ENCODE peak calls at places on chromosome 18, in four cellular contexts. One of them, this sample, is unnamed. For H3K4me1, the result is how much of the 10 kb centered on the place peaks cover.

GRCh38 chr18:47490882-47491281 is 239.4 kb upstream of the SKOR2 start:
- DNase-seq in uterus: no peak
- DNase-seq in upper lobe of right lung: no peak
- DNase-seq in colonic mucosa: no peak
- DNase-seq in this sample: no peak

GRCh38 chr18:58042826-58043362 is 1.1 kb upstream of the NEDD4L start:
- DNase-seq in uterus: no peak
- DNase-seq in upper lobe of right lung: no peak
- DNase-seq in colonic mucosa: no peak
- DNase-seq in this sample: no peak

GRCh38 chr18:67216846-67217245 is 299.7 kb downstream of the DSEL start:
- DNase-seq in upper lobe of right lung: no peak
- DNase-seq in uterus: no peak
- DNase-seq in colonic mucosa: no peak
- DNase-seq in this sample: no peak

GRCh38 chr18:3451166-3451988 is 1.4 kb downstream of the TGIF1 start:
- DNase-seq in upper lobe of right lung: peak
- DNase-seq in uterus: peak
- DNase-seq in colonic mucosa: peak
- DNase-seq in this sample: peak

GRCh38 chr18:75207298-75208054 is 1.5 kb downstream of the PTGR3 start:
- DNase-seq in uterus: no peak
- DNase-seq in colonic mucosa: no peak
- DNase-seq in upper lobe of right lung: no peak
- DNase-seq in this sample: no peak

GRCh38 chr18:69858897-69859296 is 88.8 kb downstream of the CD226 start:
- DNase-seq in upper lobe of right lung: no peak
- DNase-seq in colonic mucosa: no peak
- DNase-seq in uterus: no peak
- DNase-seq in this sample: no peak

GRCh38 chr18:31070206-31070605 is 27.7 kb upstream of the DSC3 start:
- DNase-seq in uterus: no peak
- DNase-seq in colonic mucosa: no peak
- DNase-seq in upper lobe of right lung: no peak
- DNase-seq in this sample: no peak

GRCh38 chr18:78986018-78986481 is 6.4 kb downstream of the SALL3 start:
- DNase-seq in uterus: no peak
- DNase-seq in upper lobe of right lung: no peak
- DNase-seq in colonic mucosa: no peak
- DNase-seq in this sample: no peak

GRCh38 chr18:23487738-23488625 is 15.3 kb upstream of the RMC1 start:
- DNase-seq in colonic mucosa: peak
- DNase-seq in upper lobe of right lung: peak
- DNase-seq in uterus: no peak
- DNase-seq in this sample: no peak

GRCh38 chr18:11849845-11850747 is 1.1 kb upstream of the CHMP1B start:
- DNase-seq in colonic mucosa: peak
- DNase-seq in upper lobe of right lung: peak
- DNase-seq in uterus: peak
- DNase-seq in this sample: no peak

GRCh38 chr18:36298113-36298701 is 694 bp downstream of the FHOD3 start:
- DNase-seq in colonic mucosa: no peak
- DNase-seq in upper lobe of right lung: no peak
- DNase-seq in uterus: no peak
- DNase-seq in this sample: no peak

GRCh38 chr18:31526374-31526773 is 28.4 kb downstream of the DSG2 start:
- DNase-seq in uterus: no peak
- DNase-seq in upper lobe of right lung: no peak
- DNase-seq in colonic mucosa: no peak
- DNase-seq in this sample: no peak

GRCh38 chr18:48563027-48563426 is 24.2 kb downstream of the CTIF start:
- DNase-seq in uterus: no peak
- DNase-seq in upper lobe of right lung: no peak
- DNase-seq in colonic mucosa: no peak
- DNase-seq in this sample: no peak

GRCh38 chr18:22827216-22827615 is 105.9 kb upstream of the RBBP8 start:
- DNase-seq in uterus: no peak
- DNase-seq in upper lobe of right lung: no peak
- DNase-seq in colonic mucosa: no peak
- DNase-seq in this sample: no peak

GRCh38 chr18:24792164-24792563 is 331.7 kb downstream of the HRH4 start:
- DNase-seq in uterus: no peak
- DNase-seq in upper lobe of right lung: no peak
- DNase-seq in colonic mucosa: no peak
- DNase-seq in this sample: no peak

GRCh38 chr18:23154021-23154420 is 18.7 kb downstream of the CABLES1 start:
- DNase-seq in uterus: no peak
- DNase-seq in colonic mucosa: no peak
- DNase-seq in upper lobe of right lung: no peak
- DNase-seq in this sample: no peak

GRCh38 chr18:48973731-48974130 is 23.0 kb upstream of the SMAD7 start:
- DNase-seq in uterus: no peak
- DNase-seq in colonic mucosa: peak
- DNase-seq in upper lobe of right lung: no peak
- DNase-seq in this sample: no peak

GRCh38 chr18:64409511-64409910 is 260.6 kb upstream of the LINC00305 start:
- DNase-seq in uterus: no peak
- DNase-seq in colonic mucosa: no peak
- DNase-seq in upper lobe of right lung: no peak
- DNase-seq in this sample: no peak

GRCh38 chr18:4181882-4182568 is 273.1 kb downstream of the DLGAP1 start:
- DNase-seq in colonic mucosa: no peak
- DNase-seq in uterus: no peak
- DNase-seq in upper lobe of right lung: no peak
- DNase-seq in this sample: no peak

GRCh38 chr18:62755946-62756345 is 40.6 kb downstream of the PHLPP1 start:
- DNase-seq in colonic mucosa: no peak
- DNase-seq in upper lobe of right lung: no peak
- DNase-seq in uterus: no peak
- DNase-seq in this sample: no peak

GRCh38 chr18:62758591-62758990 is 43.2 kb downstream of the PHLPP1 start:
- DNase-seq in colonic mucosa: no peak
- DNase-seq in upper lobe of right lung: no peak
- DNase-seq in uterus: no peak
- DNase-seq in this sample: no peak

GRCh38 chr18:62757399-62758010 is 42.2 kb downstream of the PHLPP1 start:
- DNase-seq in upper lobe of right lung: no peak
- DNase-seq in colonic mucosa: peak
- DNase-seq in uterus: no peak
- DNase-seq in this sample: no peak

GRCh38 chr18:62754026-62754425 is 38.7 kb downstream of the PHLPP1 start:
- DNase-seq in colonic mucosa: no peak
- DNase-seq in uterus: no peak
- DNase-seq in upper lobe of right lung: no peak
- DNase-seq in this sample: no peak

GRCh38 chr18:62755454-62755853 is 40.1 kb downstream of the PHLPP1 start:
- DNase-seq in uterus: no peak
- DNase-seq in upper lobe of right lung: no peak
- DNase-seq in colonic mucosa: no peak
- DNase-seq in this sample: no peak
- H3K4me1 ChIP-seq in uterus: under half
- H3K4me1 ChIP-seq in upper lobe of right lung: under half
- H3K4me1 ChIP-seq in colonic mucosa: under half
- H3K4me1 ChIP-seq in this sample: under half

GRCh38 chr18:61591200-61591719 is 258.0 kb downstream of the CDH20 start:
- DNase-seq in uterus: no peak
- DNase-seq in colonic mucosa: no peak
- DNase-seq in upper lobe of right lung: no peak
- DNase-seq in this sample: no peak
- H3K27ac ChIP-seq in uterus: no peak
- H3K27ac ChIP-seq in colonic mucosa: no peak
- H3K27ac ChIP-seq in upper lobe of right lung: no peak
- H3K27ac ChIP-seq in this sample: no peak

DNA sequence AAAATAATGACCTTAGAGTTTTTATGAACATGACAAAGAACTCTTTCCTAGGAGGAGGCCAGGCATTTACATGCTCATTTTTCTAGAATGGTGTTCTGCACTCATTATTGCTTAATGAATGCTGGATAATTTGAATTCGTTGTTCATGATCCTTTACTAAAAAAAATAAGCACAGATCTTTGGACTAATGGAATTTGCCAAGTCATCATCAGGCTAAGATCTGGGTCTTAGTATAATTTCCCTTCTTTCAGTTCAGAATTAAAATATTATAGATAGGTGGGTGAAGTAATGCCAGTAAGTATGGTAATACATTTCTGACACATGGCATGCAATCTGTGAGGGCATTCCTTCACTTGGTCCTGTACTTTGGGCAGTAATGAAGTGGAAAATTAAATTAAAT is 143.8 kb upstream of the AQP4 start:
- DNase-seq in uterus: no peak
- DNase-seq in upper lobe of right lung: no peak
- DNase-seq in colonic mucosa: no peak
- DNase-seq in this sample: no peak
- TF ChIP-seq CTCF in uterus: no peak
- TF ChIP-seq CTCF in upper lobe of right lung: no peak
- TF ChIP-seq CTCF in colonic mucosa: no peak
- TF ChIP-seq CTCF in this sample: no peak

GRCh38 chr18:555705-556402 is 24.3 kb upstream of the CETN1 start:
- DNase-seq in colonic mucosa: no peak
- DNase-seq in upper lobe of right lung: no peak
- DNase-seq in uterus: no peak
- DNase-seq in this sample: no peak

GRCh38 chr18:551404-552061 is 28.6 kb upstream of the CETN1 start:
- DNase-seq in colonic mucosa: no peak
- DNase-seq in upper lobe of right lung: no peak
- DNase-seq in uterus: no peak
- DNase-seq in this sample: no peak
- H3K4me1 ChIP-seq in colonic mucosa: under half
- H3K4me1 ChIP-seq in upper lobe of right lung: under half
- H3K4me1 ChIP-seq in uterus: under half
- H3K4me1 ChIP-seq in this sample: under half

GRCh38 chr18:55419132-55419938 is 168.7 kb downstream of the TCF4 start:
- DNase-seq in colonic mucosa: no peak
- DNase-seq in uterus: no peak
- DNase-seq in upper lobe of right lung: no peak
- DNase-seq in this sample: no peak

GRCh38 chr18:55420977-55421611 is 166.9 kb downstream of the TCF4 start:
- DNase-seq in uterus: no peak
- DNase-seq in colonic mucosa: no peak
- DNase-seq in upper lobe of right lung: no peak
- DNase-seq in this sample: no peak

GRCh38 chr18:55421612-55422381 is 166.2 kb downstream of the TCF4 start:
- DNase-seq in colonic mucosa: no peak
- DNase-seq in upper lobe of right lung: no peak
- DNase-seq in uterus: peak
- DNase-seq in this sample: no peak

GRCh38 chr18:55419939-55420664 is 167.9 kb downstream of the TCF4 start:
- DNase-seq in uterus: no peak
- DNase-seq in upper lobe of right lung: no peak
- DNase-seq in colonic mucosa: no peak
- DNase-seq in this sample: no peak

GRCh38 chr18:55420665-55420964 is 167.4 kb downstream of the TCF4 start:
- DNase-seq in colonic mucosa: no peak
- DNase-seq in uterus: no peak
- DNase-seq in upper lobe of right lung: no peak
- DNase-seq in this sample: no peak
- H3K27ac ChIP-seq in colonic mucosa: peak
- H3K27ac ChIP-seq in uterus: peak
- H3K27ac ChIP-seq in upper lobe of right lung: peak
- H3K27ac ChIP-seq in this sample: no peak